ENCODE peak calls at places on chromosomes 3 and 15, in five cellular contexts. X is M059J, M is fibroblast of pulmonary artery, E is mucosa of descending colon, F is IMR-90. N is an unnamed sample.

GRCh38 chr3:60202052-60202753 is 1049.0 kb downstream of the FHIT start:
- DNase-seq in F (no peak), E (no peak), M (no peak), X (no peak), N (no peak)

GRCh38 chr15:88089019-88089603 is 167.4 kb downstream of the NTRK3 start:
- DNase-seq in X (peak), M (peak), F (no peak), E (no peak), N (no peak)

GRCh38 chr3:182650568-182651128 is 142.7 kb upstream of the ATP11B start:
- DNase-seq in F (no peak), E (no peak), X (no peak), M (no peak), N (peak)

GRCh38 chr15:87228460-87228859 is 1028.1 kb downstream of the NTRK3 start:
- DNase-seq in M (no peak), X (peak), F (no peak), E (no peak), N (no peak)

GRCh38 chr3:134974621-134975020 is 179.6 kb downstream of the EPHB1 start:
- DNase-seq in X (peak), F (no peak), M (no peak), E (no peak), N (no peak)

GRCh38 chr3:128170866-128171516 is 17.7 kb downstream of the EEFSEC start:
- DNase-seq in F (peak), X (peak), M (peak), E (peak), N (no peak)

GRCh38 chr3:128343287-128344045 is 123.2 kb downstream of the DNAJB8 start:
- DNase-seq in M (peak), X (peak), E (peak), F (peak), N (peak)

GRCh38 chr15:89187301-89187700 is 34.1 kb downstream of the RLBP1 start:
- DNase-seq in X (no peak), M (no peak), F (no peak), E (no peak), N (no peak)

GRCh38 chr3:107938128-107938527 is 152.7 kb downstream of the CD47 start:
- DNase-seq in E (peak), F (peak), M (peak), X (peak), N (peak)

GRCh38 chr3:180749796-180750195 is 70.5 kb upstream of the CCDC39 start:
- DNase-seq in M (no peak), F (no peak), E (no peak), X (no peak), N (no peak)

GRCh38 chr3:4670352-4670751 is 177.2 kb downstream of the ITPR1 start:
- DNase-seq in F (no peak), M (peak), E (no peak), X (no peak), N (no peak)

GRCh38 chr15:92451225-92451825 is 57.6 kb downstream of the ST8SIA2 start:
- DNase-seq in F (peak), E (no peak), X (peak), M (peak), N (no peak)

GRCh38 chr3:57152150-57152549 is 13.0 kb downstream of the IL17RD start:
- DNase-seq in X (no peak), F (no peak), M (no peak), E (no peak), N (no peak)

GRCh38 chr3:134768116-134768515 is 26.9 kb upstream of the EPHB1 start:
- DNase-seq in E (no peak), F (no peak), M (no peak), X (no peak), N (no peak)

GRCh38 chr3:47571391-47572165 is 7.1 kb downstream of the CSPG5 start:
- DNase-seq in F (no peak), E (no peak), M (no peak), X (no peak), N (no peak)

GRCh38 chr15:67207555-67208182 is 46.8 kb downstream of the AAGAB start:
- DNase-seq in E (no peak), X (no peak), F (no peak), M (no peak), N (no peak)

GRCh38 chr15:41429003-41429890 is 12.4 kb downstream of the RTF1 start:
- DNase-seq in F (peak), M (peak), X (no peak), E (peak), N (no peak)

GRCh38 chr3:21621396-21621695 is 129.7 kb downstream of the ZNF385D start:
- DNase-seq in M (peak), X (peak), F (peak), E (no peak), N (no peak)

GRCh38 chr15:58537480-58537879 is 105.7 kb downstream of the LIPC start:
- DNase-seq in M (no peak), X (no peak), E (no peak), F (no peak), N (no peak)

GRCh38 chr3:197349368-197349767 is 51.0 kb upstream of the DLG1 start:
- DNase-seq in E (no peak), M (no peak), F (no peak), X (no peak), N (no peak)

GRCh38 chr3:16478516-16478915 is 35.0 kb downstream of the RFTN1 start:
- DNase-seq in X (peak), F (peak), E (no peak), M (peak), N (no peak)